ENCODE peak calls at places on chromosomes 7 and 10, in ten cellular contexts. H is GM23338, K is spleen, D is transverse colon, Y is prostate gland, R is K562, T is stomach, Z is HepG2, P is breast epithelium, V is HCT116. N is an unnamed sample.

GRCh38 chr10:131790021-131790420 is 110.8 kb upstream of the PPP2R2D start:
- DNase-seq in H (no peak), K (no peak), D (no peak), Y (no peak), R (peak), T (peak), Z (no peak), P (no peak), V (peak), N (no peak)

GRCh38 chr10:113297226-113297625 is 255.6 kb upstream of the HABP2 start:
- DNase-seq in H (no peak), K (no peak), D (no peak), Y (no peak), R (no peak), T (no peak), Z (no peak), P (peak), V (no peak), N (no peak)

GRCh38 chr10:30002438-30003266 is 56.7 kb downstream of the JCAD start:
- DNase-seq in H (peak), K (peak), D (peak), Y (peak), R (peak), T (peak), Z (peak), P (peak), V (peak), N (peak)

GRCh38 chr7:158829021-158829341 is 328 bp downstream of the ESYT2 start:
- DNase-seq in H (peak), K (no peak), D (no peak), Y (peak), R (no peak), T (peak), Z (peak), P (peak), V (no peak), N (peak)

GRCh38 chr10:44851413-44851812 is 59.7 kb upstream of the TMEM72 start:
- DNase-seq in H (no peak), K (no peak), D (no peak), Y (no peak), R (no peak), T (no peak), Z (no peak), P (no peak), V (no peak), N (no peak)

GRCh38 chr10:36096571-36096970 is 454.5 kb upstream of the FZD8 start:
- DNase-seq in H (no peak), K (no peak), D (no peak), Y (no peak), R (no peak), T (no peak), Z (no peak), P (no peak), V (no peak), N (no peak)

GRCh38 chr10:30098624-30099023 is 39.2 kb upstream of the JCAD start:
- DNase-seq in H (no peak), K (no peak), D (no peak), Y (no peak), R (no peak), T (no peak), Z (no peak), P (no peak), V (no peak), N (no peak)

GRCh38 chr7:20786779-20787651 is at the start of gene SP8:
- DNase-seq in H (peak), K (no peak), D (no peak), Y (peak), R (peak), T (no peak), Z (peak), P (no peak), V (no peak), N (no peak)

GRCh38 chr10:22379059-22379458 is 33.8 kb downstream of the SPAG6 start:
- DNase-seq in H (peak), K (no peak), D (no peak), Y (no peak), R (no peak), T (no peak), Z (no peak), P (no peak), V (no peak), N (no peak)

GRCh38 chr7:44381494-44382220 is 56.3 kb upstream of the CAMK2B start:
- DNase-seq in H (no peak), K (peak), D (no peak), Y (no peak), R (no peak), T (peak), Z (no peak), P (peak), V (no peak), N (no peak)

GRCh38 chr7:44380831-44381493 is 55.6 kb upstream of the CAMK2B start:
- DNase-seq in H (no peak), K (peak), D (no peak), Y (no peak), R (no peak), T (peak), Z (no peak), P (peak), V (no peak), N (no peak)

GRCh38 chr7:44378744-44379143 is 53.4 kb upstream of the CAMK2B start:
- DNase-seq in H (no peak), K (no peak), D (no peak), Y (no peak), R (no peak), T (no peak), Z (peak), P (no peak), V (no peak), N (no peak)

GRCh38 chr7:44379366-44380178 is 54.2 kb upstream of the CAMK2B start:
- DNase-seq in H (no peak), K (peak), D (no peak), Y (no peak), R (no peak), T (no peak), Z (no peak), P (peak), V (no peak), N (no peak)

GRCh38 chr7:44380179-44380830 is 54.9 kb upstream of the CAMK2B start:
- DNase-seq in H (no peak), K (peak), D (no peak), Y (no peak), R (no peak), T (no peak), Z (no peak), P (peak), V (no peak), N (no peak)
- TF ChIP-seq POLR2AphosphoS5 in H (no peak), K (no peak), D (no peak), Y (no peak), R (no peak), T (no peak), Z (no peak), P (no peak), V (no peak), N (no peak)

GRCh38 chr10:126029999-126030398 is 133.6 kb downstream of the FANK1 start:
- DNase-seq in H (no peak), K (no peak), D (no peak), Y (no peak), R (no peak), T (no peak), Z (no peak), P (no peak), V (no peak), N (no peak)
- TF ChIP-seq POLR2AphosphoS5 in H (no peak), K (no peak), D (no peak), Y (no peak), R (no peak), T (no peak), Z (no peak), P (no peak), V (no peak), N (no peak)

GRCh38 chr7:149436358-149436757 is 24.5 kb downstream of the ZNF777 start:
- DNase-seq in H (no peak), K (no peak), D (no peak), Y (no peak), R (no peak), T (no peak), Z (no peak), P (no peak), V (no peak), N (no peak)

GRCh38 chr7:149444260-149444659 is 16.6 kb downstream of the ZNF777 start:
- DNase-seq in H (no peak), K (peak), D (no peak), Y (no peak), R (no peak), T (peak), Z (no peak), P (no peak), V (no peak), N (no peak)

GRCh38 chr7:149440222-149440621 is 20.6 kb downstream of the ZNF777 start:
- DNase-seq in H (no peak), K (no peak), D (no peak), Y (no peak), R (no peak), T (no peak), Z (no peak), P (no peak), V (no peak), N (no peak)
- TF ChIP-seq POLR2AphosphoS5 in H (no peak), K (no peak), D (no peak), Y (no peak), R (no peak), T (no peak), Z (no peak), P (no peak), V (no peak), N (no peak)

GRCh38 chr7:36941359-36941758 is 217.1 kb upstream of the AOAH start:
- DNase-seq in H (no peak), K (no peak), D (no peak), Y (no peak), R (no peak), T (no peak), Z (no peak), P (no peak), V (no peak), N (no peak)

GRCh38 chr7:36942062-36942461 is 217.8 kb upstream of the AOAH start:
- DNase-seq in H (no peak), K (no peak), D (no peak), Y (no peak), R (no peak), T (no peak), Z (peak), P (no peak), V (no peak), N (no peak)

GRCh38 chr7:36944843-36945242 is 220.5 kb upstream of the AOAH start:
- DNase-seq in H (no peak), K (no peak), D (no peak), Y (no peak), R (no peak), T (no peak), Z (no peak), P (no peak), V (no peak), N (no peak)

GRCh38 chr7:36943591-36944430 is 219.5 kb upstream of the AOAH start:
- DNase-seq in H (no peak), K (no peak), D (no peak), Y (no peak), R (no peak), T (no peak), Z (no peak), P (no peak), V (no peak), N (no peak)

GRCh38 chr7:36942558-36943354 is 218.5 kb upstream of the AOAH start:
- DNase-seq in H (no peak), K (no peak), D (no peak), Y (no peak), R (no peak), T (no peak), Z (no peak), P (no peak), V (no peak), N (no peak)
- TF ChIP-seq POLR2AphosphoS5 in H (no peak), K (no peak), D (no peak), Y (no peak), R (no peak), T (no peak), Z (no peak), P (no peak), V (no peak), N (no peak)

GRCh38 chr10:86176850-86177249 is 189.7 kb downstream of the GRID1 start:
- DNase-seq in H (no peak), K (no peak), D (no peak), Y (no peak), R (no peak), T (no peak), Z (no peak), P (no peak), V (no peak), N (no peak)
- TF ChIP-seq POLR2AphosphoS5 in H (no peak), K (no peak), D (no peak), Y (no peak), R (no peak), T (no peak), Z (no peak), P (no peak), V (no peak), N (no peak)

N was measured in GM12892.